ENCODE peak calls at places on chromosomes 2 and 18, in nine cellular contexts. S, X, O, Z, C, B, Q, N and E are unnamed samples.

GRCh38 chr2:43131051-43131889 is 95.1 kb downstream of the ZFP36L2 start:
- DNase-seq in S (peak), X (peak), O (peak), Z (peak), C (no peak), B (no peak), Q (peak), N (peak), E (peak)

GRCh38 chr18:68449292-68449691 is 265.6 kb downstream of the TMX3 start:
- DNase-seq in S (no peak), X (no peak), O (no peak), Z (peak), C (no peak), B (no peak), Q (no peak), N (no peak), E (peak)

GRCh38 chr2:102703748-102704147 is 58.1 kb upstream of the TMEM182 start:
- DNase-seq in S (no peak), X (no peak), O (no peak), Z (peak), C (no peak), B (no peak), Q (no peak), N (peak), E (no peak)

GRCh38 chr2:46066591-46066990 is 230.6 kb upstream of the EPAS1 start:
- DNase-seq in S (no peak), X (no peak), O (no peak), Z (no peak), C (no peak), B (no peak), Q (no peak), N (no peak), E (no peak)

GRCh38 chr2:207182916-207183315 is 17.2 kb upstream of the KLF7 start:
- DNase-seq in S (no peak), X (no peak), O (peak), Z (peak), C (no peak), B (no peak), Q (no peak), N (no peak), E (no peak)

GRCh38 chr2:240217431-240218301 is 77.2 kb upstream of the OTOS start:
- DNase-seq in S (no peak), X (no peak), O (no peak), Z (no peak), C (peak), B (no peak), Q (no peak), N (peak), E (no peak)

GRCh38 chr18:5600376-5601071 is 56.7 kb upstream of the EPB41L3 start:
- DNase-seq in S (no peak), X (no peak), O (no peak), Z (peak), C (no peak), B (peak), Q (no peak), N (no peak), E (no peak)

GRCh38 chr2:200003444-200003843 is 48.1 kb downstream of the MAIP1 start:
- DNase-seq in S (no peak), X (no peak), O (no peak), Z (peak), C (no peak), B (no peak), Q (no peak), N (no peak), E (no peak)

GRCh38 chr2:238869293-238870124 is 21.6 kb downstream of the TWIST2 start:
- DNase-seq in S (no peak), X (no peak), O (no peak), Z (peak), C (no peak), B (no peak), Q (no peak), N (no peak), E (no peak)

GRCh38 chr2:120291464-120292311 is 39.0 kb downstream of the RALB start:
- DNase-seq in S (no peak), X (no peak), O (no peak), Z (no peak), C (no peak), B (no peak), Q (no peak), N (peak), E (no peak)

GRCh38 chr2:75079575-75079974 is 119.7 kb downstream of the TACR1 start:
- DNase-seq in S (no peak), X (no peak), O (no peak), Z (peak), C (no peak), B (no peak), Q (no peak), N (no peak), E (no peak)

GRCh38 chr2:62467475-62468321 is 38.3 kb downstream of the TMEM17 start:
- DNase-seq in S (peak), X (no peak), O (no peak), Z (peak), C (no peak), B (peak), Q (no peak), N (no peak), E (no peak)

GRCh38 chr2:67652679-67653078 is 255.5 kb downstream of the ETAA1 start:
- DNase-seq in S (no peak), X (no peak), O (no peak), Z (no peak), C (no peak), B (no peak), Q (no peak), N (no peak), E (no peak)

GRCh38 chr2:148259674-148260073 is 238.8 kb downstream of the MBD5 start:
- DNase-seq in S (no peak), X (no peak), O (no peak), Z (peak), C (no peak), B (no peak), Q (no peak), N (no peak), E (no peak)

GRCh38 chr2:120397362-120397811 is 51.5 kb downstream of the INHBB start:
- DNase-seq in S (no peak), X (no peak), O (no peak), Z (peak), C (no peak), B (no peak), Q (no peak), N (no peak), E (peak)

GRCh38 chr2:155525194-155525593 is 807.3 kb downstream of the NR4A2 start:
- DNase-seq in S (no peak), X (no peak), O (no peak), Z (no peak), C (no peak), B (peak), Q (no peak), N (no peak), E (no peak)

GRCh38 chr2:1493361-1494126 is 80.3 kb downstream of the TPO start:
- DNase-seq in S (no peak), X (no peak), O (no peak), Z (no peak), C (no peak), B (no peak), Q (peak), N (no peak), E (no peak)

GRCh38 chr18:22223263-22223960 is 54.0 kb downstream of the GATA6 start:
- DNase-seq in S (peak), X (no peak), O (peak), Z (peak), C (no peak), B (no peak), Q (peak), N (peak), E (no peak)

GRCh38 chr18:51953521-51953920 is 386.5 kb upstream of the DCC start:
- DNase-seq in S (no peak), X (no peak), O (no peak), Z (no peak), C (no peak), B (peak), Q (no peak), N (no peak), E (no peak)

GRCh38 chr18:79789091-79789891 is 8.4 kb upstream of the KCNG2 start:
- DNase-seq in S (no peak), X (no peak), O (no peak), Z (no peak), C (no peak), B (no peak), Q (peak), N (no peak), E (no peak)

GRCh38 chr2:10821291-10821690 is 8.7 kb upstream of the PDIA6 start:
- DNase-seq in S (no peak), X (no peak), O (no peak), Z (no peak), C (no peak), B (no peak), Q (no peak), N (no peak), E (no peak)

GRCh38 chr2:216918088-216918680 is 58.3 kb upstream of the TNP1 start:
- DNase-seq in S (peak), X (no peak), O (peak), Z (peak), C (no peak), B (peak), Q (no peak), N (no peak), E (peak)

GRCh38 chr18:54119524-54120019 is 104.9 kb downstream of the MBD2 start:
- DNase-seq in S (peak), X (no peak), O (peak), Z (peak), C (no peak), B (peak), Q (no peak), N (peak), E (no peak)

GRCh38 chr2:82837588-82838304 is 1621.3 kb downstream of the SUCLG1 start:
- DNase-seq in S (no peak), X (no peak), O (peak), Z (peak), C (no peak), B (no peak), Q (no peak), N (no peak), E (peak)

GRCh38 chr18:79318142-79318673 is 77.5 kb upstream of the NFATC1 start:
- DNase-seq in S (no peak), X (no peak), O (no peak), Z (no peak), C (no peak), B (no peak), Q (no peak), N (no peak), E (no peak)

GRCh38 chr2:117763806-117764205 is 50.7 kb upstream of the DDX18 start:
- DNase-seq in S (no peak), X (no peak), O (no peak), Z (no peak), C (no peak), B (no peak), Q (no peak), N (no peak), E (no peak)

GRCh38 chr2:241309684-241310117 is 5.8 kb downstream of the HDLBP start:
- DNase-seq in S (no peak), X (peak), O (no peak), Z (peak), C (no peak), B (no peak), Q (no peak), N (no peak), E (no peak)

GRCh38 chr2:112257575-112257974 is 2.7 kb upstream of the ZC3H8 start:
- DNase-seq in S (no peak), X (no peak), O (no peak), Z (peak), C (no peak), B (no peak), Q (no peak), N (no peak), E (no peak)